ENCODE peak calls at places on chromosomes 2 and 18, in four cellular contexts. L, H, E and Q are unnamed samples. For H3K4me1, the result is how much of the 10 kb centered on the place peaks cover.

GRCh38 chr2:225010804-225011203 is 31.5 kb downstream of the DOCK10 start:
- DNase-seq in L (no peak), H (peak), E (no peak), Q (peak)

GRCh38 chr2:120471166-120471565 is 125.2 kb downstream of the INHBB start:
- DNase-seq in L (no peak), H (no peak), E (no peak), Q (no peak)

GRCh38 chr2:217653240-217653639 is 349.6 kb downstream of the TNS1 start:
- DNase-seq in L (peak), H (peak), E (peak), Q (peak)

GRCh38 chr2:217065695-217066405 is 206.0 kb upstream of the TNP1 start:
- DNase-seq in L (no peak), H (no peak), E (no peak), Q (peak)

GRCh38 chr2:217160103-217160502 is 300.2 kb upstream of the TNP1 start:
- DNase-seq in L (no peak), H (no peak), E (no peak), Q (no peak)

GRCh38 chr18:24585996-24586566 is 125.6 kb downstream of the HRH4 start:
- DNase-seq in L (no peak), H (no peak), E (no peak), Q (no peak)

GRCh38 chr2:85893428-85894258 is 4.9 kb upstream of the ST3GAL5 start:
- DNase-seq in L (no peak), H (no peak), E (no peak), Q (peak)

GRCh38 chr2:19378939-19379338 is 20.5 kb upstream of the OSR1 start:
- DNase-seq in L (no peak), H (no peak), E (no peak), Q (no peak)

GRCh38 chr2:45380131-45380836 is 230.8 kb downstream of the SRBD1 start:
- DNase-seq in L (no peak), H (no peak), E (no peak), Q (no peak)

GRCh38 chr2:86304416-86304815 is 33.0 kb downstream of the REEP1 start:
- DNase-seq in L (no peak), H (no peak), E (no peak), Q (no peak)

GRCh38 chr2:19295998-19296502 is 62.4 kb downstream of the OSR1 start:
- DNase-seq in L (no peak), H (no peak), E (no peak), Q (no peak)

GRCh38 chr2:43169987-43170732 is 56.2 kb downstream of the ZFP36L2 start:
- DNase-seq in L (no peak), H (no peak), E (peak), Q (no peak)

GRCh38 chr2:30240162-30240696 is 8.9 kb downstream of the LBH start:
- DNase-seq in L (no peak), H (no peak), E (no peak), Q (no peak)

GRCh38 chr2:85799215-85799956 is 45.6 kb downstream of the ATOH8 start:
- DNase-seq in L (no peak), H (peak), E (no peak), Q (no peak)

GRCh38 chr2:74481961-74482800 is 617 bp downstream of the CCDC142 start:
- DNase-seq in L (no peak), H (no peak), E (peak), Q (no peak)

GRCh38 chr2:195967336-195967735 is 101.3 kb downstream of the DNAH7 start:
- DNase-seq in L (no peak), H (no peak), E (no peak), Q (no peak)

GRCh38 chr2:70887550-70888229 is 48.0 kb upstream of the ATP6V1B1 start:
- DNase-seq in L (no peak), H (no peak), E (peak), Q (no peak)

GRCh38 chr2:191705726-191706125 is 27.8 kb downstream of the NABP1 start:
- DNase-seq in L (no peak), H (no peak), E (no peak), Q (no peak)

GRCh38 chr2:239370403-239370802 is 30.4 kb downstream of the HDAC4 start:
- DNase-seq in L (no peak), H (no peak), E (no peak), Q (no peak)

GRCh38 chr2:157894694-157895450 is 18.7 kb upstream of the ACVR1 start:
- DNase-seq in L (no peak), H (no peak), E (no peak), Q (no peak)

GRCh38 chr18:74505776-74506175 is 9.6 kb downstream of the CNDP2 start:
- DNase-seq in L (no peak), H (no peak), E (peak), Q (no peak)

GRCh38 chr18:74507120-74507881 is 11.1 kb downstream of the CNDP2 start:
- DNase-seq in L (no peak), H (no peak), E (peak), Q (no peak)

GRCh38 chr18:74507927-74508326 is 11.8 kb downstream of the CNDP2 start:
- DNase-seq in L (no peak), H (no peak), E (no peak), Q (no peak)

GRCh38 chr18:74508366-74508765 is 12.2 kb downstream of the CNDP2 start:
- DNase-seq in L (no peak), H (no peak), E (no peak), Q (no peak)

DNA sequence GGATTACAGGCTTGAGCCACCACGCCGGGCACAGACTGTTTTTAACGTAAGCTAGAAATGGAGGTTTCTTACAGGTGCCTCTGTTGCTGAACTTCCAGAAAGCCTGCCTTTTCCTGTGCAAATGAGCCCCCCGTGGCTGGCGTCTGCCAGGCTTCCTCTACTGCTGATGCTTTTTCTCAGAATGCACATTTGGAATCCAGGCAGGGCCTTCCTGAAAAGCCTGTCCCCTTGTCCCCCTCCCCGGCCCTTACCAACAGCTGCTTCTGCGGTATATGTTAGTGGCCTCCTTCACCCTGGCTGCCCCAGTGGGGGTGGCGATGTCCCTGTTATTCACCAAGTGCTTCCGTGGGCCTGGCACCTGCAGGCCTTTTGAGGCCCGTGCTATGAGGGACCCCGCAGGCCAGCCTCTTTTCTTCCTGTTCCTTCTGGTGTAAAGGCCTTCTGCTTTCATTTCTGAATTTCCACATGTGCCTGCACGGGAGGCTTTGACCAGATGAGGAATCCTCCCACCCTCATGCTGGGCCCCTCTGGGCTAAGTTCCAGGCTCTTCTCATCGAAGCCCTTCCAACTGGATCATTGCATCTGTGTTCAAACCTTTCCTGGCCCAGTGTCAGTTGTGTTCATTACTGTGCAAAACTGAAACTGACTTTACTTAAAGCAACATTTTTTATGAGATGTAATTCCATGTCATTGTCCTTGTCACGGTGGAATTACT is 10.4 kb downstream of the CNDP2 start:
- DNase-seq in L (peak), H (no peak), E (peak), Q (no peak)
- H3K27ac ChIP-seq in L (no peak), H (no peak), E (no peak), Q (no peak)

GRCh38 chr18:51029694-51030536 is at the start of gene SMAD4:
- DNase-seq in L (peak), H (peak), E (peak), Q (peak)
- H3K4me1 ChIP-seq in L (under half), H (under half), E (under half), Q (under half)

DNA sequence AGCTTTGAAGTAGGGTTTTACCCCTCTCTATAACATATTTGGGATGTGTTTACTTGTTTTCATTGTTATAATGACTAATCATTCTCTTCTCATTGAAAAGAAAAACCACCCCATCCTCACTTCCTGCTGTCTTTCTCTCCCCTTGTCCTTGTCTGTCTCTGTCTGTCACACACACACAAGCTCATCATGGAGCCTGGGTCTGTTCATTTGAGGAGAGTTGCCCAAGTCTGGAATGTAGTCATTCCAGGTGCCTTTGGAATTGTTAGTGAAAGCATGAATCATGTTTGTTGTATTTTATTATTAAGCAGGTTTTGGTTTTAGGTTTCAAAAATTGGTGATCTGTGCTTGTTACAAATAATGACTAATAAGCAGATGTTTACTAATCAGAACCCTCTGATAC is 133.5 kb upstream of the IL1R2 start:
- DNase-seq in L (no peak), H (no peak), E (no peak), Q (no peak)
- H3K4me3 ChIP-seq in L (no peak), H (no peak), E (no peak), Q (no peak)

DNA sequence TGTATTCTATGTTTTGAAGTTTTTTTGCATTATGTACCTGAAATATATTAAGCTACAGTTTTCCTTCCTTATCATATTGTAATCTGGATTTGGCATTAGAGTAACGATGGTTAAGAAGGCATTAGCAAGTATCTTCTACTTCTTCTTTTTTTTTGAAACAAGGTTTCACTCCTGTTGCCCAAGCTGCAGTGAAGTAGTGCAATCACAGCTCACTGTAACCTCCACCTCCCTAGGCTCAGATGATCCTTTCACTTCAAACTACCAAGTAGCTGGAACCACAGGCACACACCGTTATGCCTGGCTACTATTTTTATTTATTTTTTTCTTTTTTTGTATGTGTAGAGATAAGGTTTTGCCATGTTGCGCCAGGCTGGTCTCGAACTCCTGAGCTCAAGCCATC is 201.1 kb downstream of the ZNF804A start:
- DNase-seq in L (no peak), H (no peak), E (no peak), Q (no peak)
- H3K27ac ChIP-seq in L (no peak), H (no peak), E (no peak), Q (no peak)

DNA sequence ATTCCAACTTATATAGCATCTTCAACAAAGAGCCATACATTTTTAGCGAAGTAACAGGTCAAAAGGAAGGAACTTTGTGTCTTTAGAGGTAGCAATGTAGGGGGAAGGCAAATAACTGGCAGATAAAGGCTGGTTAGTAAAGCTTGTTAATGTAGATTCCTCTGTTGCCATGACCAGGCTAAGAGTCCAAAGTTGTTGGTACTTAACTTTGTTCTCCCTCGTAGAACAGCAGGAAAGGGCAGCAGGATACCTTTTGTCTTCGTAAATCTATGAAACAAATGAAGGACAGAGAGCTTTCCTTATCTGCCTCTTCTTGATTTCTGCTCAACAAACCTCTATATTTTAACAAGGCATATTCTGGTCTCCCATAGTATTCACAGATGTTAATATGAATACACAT is 18.6 kb downstream of the ZBTB14 start:
- DNase-seq in L (no peak), H (no peak), E (no peak), Q (no peak)
- H3K4me1 ChIP-seq in L (under half), H (under half), E (under half), Q (under half)

GRCh38 chr2:208156439-208156838 is 7.0 kb downstream of the CRYGA start:
- DNase-seq in L (no peak), H (no peak), E (no peak), Q (no peak)
- H3K4me3 ChIP-seq in L (no peak), H (no peak), E (no peak), Q (no peak)

GRCh38 chr18:48398074-48398473 is 11.1 kb downstream of the ZBTB7C start:
- DNase-seq in L (no peak), H (no peak), E (no peak), Q (no peak)
- H3K27ac ChIP-seq in L (no peak), H (no peak), E (no peak), Q (no peak)

GRCh38 chr2:240585681-240586197 is 795 bp upstream of the CAPN10 start:
- DNase-seq in L (no peak), H (no peak), E (peak), Q (peak)
- H3K4me1 ChIP-seq in L (under half), H (under half), E (under half), Q (under half)

DNA sequence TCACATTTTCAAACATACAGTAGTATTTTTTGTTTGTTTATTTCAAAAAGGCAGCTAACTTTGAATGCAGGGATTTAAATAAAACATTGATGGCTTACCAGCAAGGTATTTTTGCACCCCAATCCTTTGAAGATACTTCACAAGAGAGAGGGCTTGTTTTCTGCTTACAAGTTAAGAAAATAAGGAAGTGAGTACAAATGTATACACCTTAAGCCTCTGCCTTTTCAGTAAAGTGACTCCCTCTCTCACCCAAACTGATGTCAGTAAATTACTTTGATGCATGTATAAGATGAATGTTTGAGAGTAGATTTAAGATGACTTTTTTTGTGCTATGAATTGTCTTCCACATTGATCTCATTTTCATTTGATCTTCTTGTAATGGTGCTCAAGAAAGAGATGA is 820.0 kb downstream of the CPS1 start:
- DNase-seq in L (no peak), H (no peak), E (no peak), Q (no peak)
- H3K4me3 ChIP-seq in L (no peak), H (no peak), E (no peak), Q (no peak)